ENCODE peak calls at places on chromosomes 12 and 14, in ten cellular contexts. T is A549; L is SW 1271; O is T-helper 2 cell; A is mesenchymal stem cell; W is GM06990; H is AML-193; B is osteocyte; N is GM04504; R is activated CD8-positive, alpha-beta memory T cell treated with anti-CD3 and anti-CD28 coated beads, Interleukin-2, amount 10 ng/mL, durations not matched to agents 7 days and 5 days. V is an unnamed sample.

GRCh38 chr12:32002848-32003493 is 43.8 kb downstream of the RESF1 start:
- DNase-seq in T (no peak), W (no peak), B (no peak), H (no peak), O (no peak), L (no peak), A (no peak), N (no peak), R (no peak), V (no peak)

GRCh38 chr14:104545151-104545931 is 34.2 kb upstream of the C14orf180 start:
- DNase-seq in T (no peak), A (no peak), R (no peak), B (no peak), W (no peak), O (no peak), N (no peak), H (no peak), L (no peak), V (no peak)

GRCh38 chr14:31127690-31128089 is 79.9 kb downstream of the HECTD1 start:
- DNase-seq in O (peak), R (peak), A (no peak), T (peak), B (no peak), L (no peak), H (no peak), W (peak), N (no peak), V (no peak)

GRCh38 chr14:31560759-31561154 is 447 bp upstream of the NUBPL start:
- DNase-seq in B (no peak), L (no peak), R (no peak), H (no peak), O (no peak), N (no peak), A (peak), T (no peak), W (no peak), V (no peak)

GRCh38 chr12:1792406-1792805 is 28.0 kb upstream of the LRTM2 start:
- DNase-seq in R (no peak), W (no peak), O (no peak), H (no peak), N (no peak), B (no peak), A (no peak), L (no peak), T (no peak), V (no peak)

GRCh38 chr12:56474389-56474788 is 6.0 kb downstream of the SPRYD4 start:
- DNase-seq in A (no peak), T (no peak), B (no peak), R (no peak), L (no peak), H (no peak), W (no peak), N (no peak), O (no peak), V (no peak)

GRCh38 chr12:117583092-117583491 is 221.7 kb upstream of the NOS1 start:
- DNase-seq in A (no peak), O (no peak), T (no peak), R (no peak), W (no peak), L (no peak), N (no peak), H (no peak), B (no peak), V (no peak)

GRCh38 chr12:120797677-120798642 is 72.3 kb downstream of the ACADS start:
- DNase-seq in R (no peak), L (no peak), N (no peak), T (no peak), A (no peak), H (no peak), B (no peak), O (no peak), W (peak), V (no peak)

GRCh38 chr14:56002876-56003625 is 115.2 kb upstream of the PELI2 start:
- DNase-seq in L (no peak), T (no peak), W (peak), H (no peak), A (no peak), B (no peak), O (peak), R (peak), N (no peak), V (no peak)

GRCh38 chr12:22039361-22039760 is 6.7 kb upstream of the CMAS start:
- DNase-seq in W (no peak), R (no peak), B (no peak), O (no peak), T (no peak), H (no peak), A (no peak), N (no peak), L (no peak), V (no peak)

V was measured in WTC11.